ENCODE peak calls at places on chromosome 2, in seven cellular contexts. B is HL-60; X is AG09309; R is right lobe of liver; C is CD8-positive, alpha-beta T cell; L is Calu3; Z is GM23248. F is an unnamed sample.

GRCh38 chr2:13884271-13884976 is 748.1 kb upstream of the LRATD1 start:
- DNase-seq in L (no peak), C (no peak), B (no peak), Z (peak), R (no peak), X (no peak), F (no peak)

GRCh38 chr2:159891917-159892691 is 94.1 kb upstream of the CD302 start:
- DNase-seq in B (no peak), X (no peak), Z (peak), R (no peak), L (peak), C (no peak), F (peak)

GRCh38 chr2:30588891-30589495 is 141.9 kb downstream of the LCLAT1 start:
- DNase-seq in X (no peak), Z (no peak), C (no peak), R (no peak), L (no peak), B (no peak), F (no peak)

GRCh38 chr2:16621348-16621747 is 44.3 kb downstream of the CYRIA start:
- DNase-seq in X (no peak), B (no peak), Z (peak), L (no peak), R (no peak), C (no peak), F (no peak)

GRCh38 chr2:26772064-26773001 is 8.2 kb downstream of the SLC35F6 start:
- DNase-seq in Z (peak), B (peak), R (peak), L (peak), X (no peak), C (peak), F (peak)

GRCh38 chr2:71783215-71783614 is 329.9 kb downstream of the DYSF start:
- DNase-seq in B (no peak), X (no peak), R (no peak), Z (peak), C (no peak), L (no peak), F (no peak)

GRCh38 chr2:170822292-170822884 is 5.7 kb downstream of the GAD1 start:
- DNase-seq in X (no peak), Z (peak), R (no peak), B (no peak), C (peak), L (no peak), F (no peak)

GRCh38 chr2:129483366-129483765 is 496.1 kb upstream of the RAB6C start:
- DNase-seq in C (no peak), Z (no peak), X (no peak), B (no peak), R (no peak), L (no peak), F (no peak)

GRCh38 chr2:61694312-61695274 is 156.4 kb upstream of the XPO1 start:
- DNase-seq in C (peak), L (peak), B (peak), R (peak), X (no peak), Z (peak), F (no peak)

GRCh38 chr2:48467637-48468036 is 62.3 kb upstream of the STON1 start:
- DNase-seq in C (no peak), R (no peak), B (no peak), X (no peak), Z (no peak), L (no peak), F (no peak)

GRCh38 chr2:29014811-29015414 is 33.8 kb downstream of the TOGARAM2 start:
- DNase-seq in L (no peak), B (peak), X (no peak), Z (peak), R (no peak), C (peak), F (no peak)

GRCh38 chr2:26550276-26551015 is 72.5 kb upstream of the OTOF start:
- DNase-seq in X (no peak), C (no peak), B (no peak), Z (no peak), L (no peak), R (peak), F (no peak)

GRCh38 chr2:1925928-1926327 is 181.6 kb upstream of the PXDN start:
- DNase-seq in B (no peak), L (no peak), C (no peak), R (no peak), Z (no peak), X (no peak), F (no peak)

GRCh38 chr2:20450201-20451108 is 3.6 kb downstream of the RHOB start:
- DNase-seq in R (peak), C (no peak), B (no peak), L (peak), Z (peak), X (peak), F (peak)

GRCh38 chr2:178125862-178126261 is 13.6 kb downstream of the RBM45 start:
- DNase-seq in B (no peak), Z (no peak), C (no peak), L (no peak), R (no peak), X (no peak), F (no peak)

GRCh38 chr2:10417551-10418335 is 30.4 kb downstream of the ODC1 start:
- DNase-seq in B (no peak), Z (no peak), C (no peak), L (no peak), X (no peak), R (no peak), F (no peak)

GRCh38 chr2:126655500-126656310 is at the start of gene GYPC:
- DNase-seq in Z (peak), X (no peak), B (peak), C (peak), L (no peak), R (peak), F (no peak)

GRCh38 chr2:15700610-15701325 is 109.1 kb downstream of the DDX1 start:
- DNase-seq in R (no peak), B (no peak), L (no peak), Z (no peak), X (no peak), C (no peak), F (no peak)

GRCh38 chr2:138787053-138787666 is 7.0 kb upstream of the NXPH2 start:
- DNase-seq in L (peak), R (no peak), Z (peak), B (no peak), C (no peak), X (peak), F (no peak)

GRCh38 chr2:193627187-193627917 is 1432.6 kb upstream of the TMEFF2 start:
- DNase-seq in R (no peak), Z (no peak), C (no peak), L (peak), B (no peak), X (no peak), F (no peak)

GRCh38 chr2:189549440-189549832 is 31.1 kb downstream of the SLC40A1 start:
- DNase-seq in X (no peak), L (no peak), Z (peak), R (no peak), C (no peak), B (no peak), F (peak)

GRCh38 chr2:137049518-137049917 is 284.2 kb downstream of the THSD7B start:
- DNase-seq in L (no peak), C (no peak), Z (no peak), X (no peak), R (no peak), B (no peak), F (no peak)

GRCh38 chr2:157751462-157752058 is 122.9 kb upstream of the ACVR1C start:
- DNase-seq in X (no peak), Z (peak), R (no peak), C (peak), L (no peak), B (no peak), F (no peak)